ENCODE peak calls at places on chromosome 4, in four cellular contexts. N is body of pancreas, G is heart left ventricle, V is Peyer's patch. D is an unnamed sample.
A peak's percentile ranks its signal among the peaks of the same experiment; 100 is the strongest.

GRCh38 chr4:9977518-9978031 is 43.7 kb downstream of the SLC2A9 start:
- DNase-seq in N (no peak), V (no peak), G (no peak), D (no peak)

GRCh38 chr4:46994007-46994405 is 625 bp upstream of the GABRA4 start:
- DNase-seq in V (no peak), G (peak; percentile 46), N (no peak), D (no peak)

GRCh38 chr4:34664051-34664450 is 1580.3 kb downstream of the ARAP2 start:
- DNase-seq in V (no peak), N (no peak), G (no peak), D (no peak)

GRCh38 chr4:82721819-82722423 is 76.7 kb downstream of the SCD5 start:
- DNase-seq in G (peak; percentile 31), N (peak; percentile 38), V (no peak), D (peak; percentile 56)

GRCh38 chr4:26048378-26048882 is 134.4 kb downstream of the SMIM20 start:
- DNase-seq in N (no peak), V (no peak), G (peak; percentile 73), D (peak; percentile 26)

GRCh38 chr4:104983615-104984179 is 163.0 kb upstream of the TET2 start:
- DNase-seq in G (no peak), N (no peak), V (no peak), D (no peak)

GRCh38 chr4:113474017-113474416 is 287.5 kb downstream of the CAMK2D start:
- DNase-seq in V (no peak), G (no peak), N (no peak), D (no peak)

GRCh38 chr4:5609265-5610007 is 98.9 kb downstream of the EVC2 start:
- DNase-seq in V (no peak), N (no peak), G (no peak), D (no peak)

GRCh38 chr4:96175871-96176270 is 336.0 kb downstream of the PDHA2 start:
- DNase-seq in N (no peak), G (no peak), V (no peak), D (no peak)

GRCh38 chr4:186807809-186808634 is 84.4 kb upstream of the FAT1 start:
- DNase-seq in N (no peak), G (no peak), V (no peak), D (no peak)

GRCh38 chr4:100581337-100581736 is 63.5 kb upstream of the EMCN start:
- DNase-seq in V (no peak), N (no peak), G (no peak), D (no peak)

GRCh38 chr4:8762951-8763735 is 108.5 kb downstream of the HMX1 start:
- DNase-seq in N (no peak), V (no peak), G (no peak), D (no peak)

GRCh38 chr4:76892001-76892400 is 5.9 kb downstream of the SOWAHB start:
- DNase-seq in V (no peak), N (no peak), G (no peak), D (no peak)

GRCh38 chr4:8548731-8549351 is 31.4 kb upstream of the GPR78 start:
- DNase-seq in V (no peak), N (no peak), G (no peak), D (no peak)

GRCh38 chr4:127400736-127401346 is 231.9 kb upstream of the INTU start:
- DNase-seq in V (no peak), G (peak; percentile 29), N (peak; percentile 50), D (peak; percentile 65)

GRCh38 chr4:113468165-113469022 is 293.1 kb downstream of the CAMK2D start:
- DNase-seq in N (peak; percentile 16), G (peak; percentile 86), V (peak; percentile 31), D (peak; percentile 88)

GRCh38 chr4:141922224-141922623 is 285.8 kb downstream of the IL15 start:
- DNase-seq in G (no peak), V (no peak), N (no peak), D (no peak)

GRCh38 chr4:10118355-10119004 is 1.9 kb upstream of the WDR1 start:
- DNase-seq in V (peak; percentile 40), G (no peak), N (no peak), D (no peak)

GRCh38 chr4:101651778-101652177 is 138.8 kb upstream of the BANK1 start:
- DNase-seq in N (no peak), G (peak; percentile 79), V (no peak), D (no peak)

GRCh38 chr4:7824218-7824617 is 115.4 kb downstream of the AFAP1 start:
- DNase-seq in V (no peak), G (no peak), N (no peak), D (no peak)

GRCh38 chr4:77493120-77493767 is 112.4 kb upstream of the CXCL13 start:
- DNase-seq in N (no peak), G (no peak), V (no peak), D (no peak)

GRCh38 chr4:169993531-169993930 is 32.7 kb downstream of the MFAP3L start:
- DNase-seq in G (no peak), N (no peak), V (no peak), D (no peak)

GRCh38 chr4:177309525-177310371 is at the start of gene NEIL3:
- DNase-seq in N (peak; percentile 93), V (peak; percentile 83), G (peak; percentile 94), D (peak; percentile 89)

GRCh38 chr4:183855651-183856190 is 49.4 kb upstream of the STOX2 start:
- DNase-seq in V (no peak), G (no peak), N (no peak), D (no peak)

DNA sequence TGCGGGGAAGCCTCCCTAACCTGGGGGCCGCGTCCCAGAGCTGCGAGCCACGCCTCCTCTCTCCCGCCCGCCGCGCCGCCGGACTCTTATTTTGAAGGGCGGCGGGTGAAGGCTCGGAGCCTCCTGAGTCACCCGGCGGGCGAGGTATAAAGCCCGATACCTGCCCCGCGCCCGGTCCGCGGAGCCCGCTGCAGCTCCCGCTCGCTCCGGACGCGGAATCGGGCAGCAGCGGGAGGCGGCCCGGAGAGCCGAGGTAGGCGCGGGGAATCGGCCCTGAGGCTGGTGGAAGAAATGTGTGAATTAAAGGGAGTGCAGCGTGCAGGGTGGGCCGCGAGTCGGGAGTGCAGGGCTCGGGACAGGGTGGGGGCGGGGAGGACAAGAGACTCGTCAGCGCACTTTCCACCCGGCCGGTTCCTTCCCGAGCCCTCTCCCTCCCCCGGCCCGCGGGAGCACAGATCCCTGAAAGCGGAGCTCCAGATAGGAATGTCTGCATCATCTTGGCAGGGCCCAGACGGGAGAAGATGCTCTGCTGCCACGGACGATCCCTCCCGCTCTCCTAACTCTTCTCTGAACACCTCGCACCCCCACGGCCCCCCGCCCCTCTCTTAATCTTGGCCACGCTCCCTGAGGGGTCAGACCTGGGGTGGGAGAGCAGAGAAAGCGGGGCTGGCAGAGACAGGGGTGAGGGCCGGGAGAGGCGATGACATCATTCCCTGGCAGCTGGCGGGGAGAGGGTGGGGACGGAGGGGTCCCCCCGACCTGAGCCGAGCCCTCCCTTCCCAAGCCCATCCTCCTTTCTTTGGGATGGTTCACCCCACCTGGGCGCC is 177.9 kb downstream of the CBR4 start:
- DNase-seq in V (peak; percentile 53), G (peak; percentile 87), N (peak; percentile 75), D (peak; percentile 89)
- TF ChIP-seq POLR2A in V (peak; percentile 85), G (peak; percentile 97), N (peak; percentile 75), D (peak; percentile 91)

GRCh38 chr4:158300012-158300411 is 89.7 kb downstream of the TMEM144 start:
- DNase-seq in G (no peak), V (no peak), N (no peak), D (no peak)
- TF ChIP-seq POLR2A in G (no peak), V (no peak), N (no peak), D (no peak)

GRCh38 chr4:146186556-146186955 is 11.0 kb downstream of the LSM6 start:
- DNase-seq in N (no peak), G (no peak), V (no peak), D (no peak)

GRCh38 chr4:146183209-146183608 is 7.7 kb downstream of the LSM6 start:
- DNase-seq in G (no peak), V (no peak), N (no peak), D (no peak)

GRCh38 chr4:146179784-146180405 is 4.4 kb downstream of the LSM6 start:
- DNase-seq in V (no peak), N (no peak), G (no peak), D (no peak)

DNA sequence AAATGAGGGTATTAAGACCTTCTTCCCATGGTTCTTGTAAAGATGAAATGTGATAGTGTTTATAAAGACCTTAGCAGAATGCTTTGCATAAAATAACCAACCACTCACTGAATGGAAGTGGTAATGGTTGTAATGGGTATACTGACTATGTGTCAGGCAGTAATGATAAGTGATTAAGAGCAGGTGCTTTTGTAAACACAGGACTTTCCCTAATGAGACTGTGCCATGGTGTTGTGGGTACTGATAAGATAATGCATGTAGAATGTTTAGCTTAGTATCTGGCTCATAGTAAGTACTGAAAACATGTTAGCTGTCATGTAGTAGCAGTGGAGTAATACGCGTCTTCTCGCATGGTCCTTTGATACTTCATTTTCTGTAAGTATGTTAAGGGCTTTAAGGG is 6.9 kb downstream of the LSM6 start:
- DNase-seq in G (no peak), N (no peak), V (no peak), D (no peak)
- TF ChIP-seq POLR2A in G (no peak), N (no peak), V (no peak), D (no peak)

DNA sequence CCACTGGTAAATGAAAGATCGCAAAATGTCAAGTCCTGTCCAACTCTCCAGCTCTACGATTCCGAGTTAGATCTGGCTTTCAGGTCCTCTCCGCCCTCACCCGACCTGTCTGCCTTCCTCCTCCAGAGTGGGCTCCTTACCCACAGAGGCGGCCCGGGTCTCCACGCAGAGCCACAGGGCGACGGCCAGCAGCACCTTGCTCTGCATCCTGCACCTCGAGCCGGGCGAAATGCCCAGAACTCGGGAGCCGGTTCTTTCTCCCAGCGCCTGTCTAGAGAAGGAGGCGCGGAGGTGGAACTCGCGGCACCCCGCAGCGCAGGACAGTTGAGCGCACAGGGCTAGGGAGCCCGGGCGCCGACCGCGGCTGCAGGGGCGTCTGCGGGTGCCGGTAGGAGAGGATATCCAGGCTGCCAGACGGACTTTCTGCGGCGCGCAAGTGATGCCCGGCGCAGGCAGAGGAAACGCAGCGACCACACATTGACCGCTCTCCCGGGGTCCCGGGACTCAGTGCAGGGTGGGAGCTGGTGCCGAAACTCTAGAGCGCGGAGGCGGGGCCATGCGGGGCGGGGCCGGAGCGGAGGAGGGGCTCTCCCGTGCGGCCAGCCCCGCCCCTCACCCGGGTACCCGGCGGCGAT is at the start of gene KDR:
- DNase-seq in G (peak; percentile 49), N (no peak), V (no peak), D (peak; percentile 29)
- TF ChIP-seq POLR2A in G (peak; percentile 94), N (no peak), V (no peak), D (peak; percentile 45)

DNA sequence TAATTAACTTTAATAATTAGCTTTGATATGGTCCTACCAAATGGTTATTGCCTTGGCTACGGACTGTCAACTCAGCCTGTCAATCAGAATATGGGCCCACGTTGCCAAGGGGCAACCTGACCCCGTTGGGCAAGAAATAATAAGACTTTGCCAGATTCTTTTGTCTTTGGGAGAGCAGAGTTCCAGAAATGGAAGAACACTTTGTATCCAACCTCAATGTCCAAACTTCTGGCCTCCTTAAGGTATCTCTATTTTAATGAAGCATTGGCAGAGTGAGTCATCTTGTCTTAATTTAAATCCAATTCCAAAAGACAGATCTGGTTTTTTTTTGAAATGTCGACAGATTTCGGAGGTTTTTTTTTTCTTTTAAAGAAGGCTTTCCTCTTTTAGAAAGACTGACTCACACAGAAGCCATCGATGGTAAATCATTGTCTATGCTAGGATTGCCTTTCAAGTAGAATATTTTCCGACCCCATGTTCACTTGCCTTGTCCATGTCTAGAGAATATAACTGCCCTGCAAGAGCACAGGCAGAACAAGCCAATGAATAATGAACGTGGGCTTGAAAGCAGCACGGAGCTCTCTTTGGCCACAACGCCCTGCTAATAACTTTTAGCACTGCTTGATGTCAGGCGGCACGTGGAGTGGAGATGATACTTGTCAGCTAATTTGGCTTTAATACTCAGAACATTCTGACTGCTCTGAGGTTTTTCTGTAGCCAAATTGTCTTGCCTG is 190.4 kb upstream of the GATB start:
- DNase-seq in N (no peak), G (no peak), V (no peak), D (no peak)
- TF ChIP-seq POLR2A in N (no peak), G (no peak), V (no peak), D (no peak)

GRCh38 chr4:139555073-139555704 is 830 bp downstream of the SETD7 start:
- DNase-seq in N (peak; percentile 94), V (peak; percentile 82), G (peak; percentile 95), D (peak; percentile 96)
- TF ChIP-seq POLR2A in N (peak; percentile 82), V (peak; percentile 51), G (peak; percentile 78), D (peak; percentile 60)